ENCODE peak calls at places on chromosomes 16 and 17, in four cellular contexts. I is ovary, A is H7, J is transverse colon. P is an unnamed sample.

GRCh38 chr16:53094013-53094630 is 39.3 kb downstream of the CHD9 start:
- DNase-seq in I (peak), A (no peak), J (peak), P (peak)

GRCh38 chr16:81333356-81333755 is 18.6 kb downstream of the GAN start:
- DNase-seq in I (no peak), A (no peak), J (no peak), P (no peak)

GRCh38 chr17:82840431-82840831 is 609 bp upstream of the ZNF750 start:
- DNase-seq in I (no peak), A (peak), J (no peak), P (no peak)

GRCh38 chr17:40909755-40910154 is 24.7 kb upstream of the KRT20 start:
- DNase-seq in I (no peak), A (no peak), J (no peak), P (no peak)

GRCh38 chr17:17940451-17940911 is 31.7 kb downstream of the TOM1L2 start:
- DNase-seq in I (no peak), A (no peak), J (no peak), P (no peak)

GRCh38 chr17:32498362-32498761 is 11.6 kb downstream of the CDK5R1 start:
- DNase-seq in I (no peak), A (peak), J (no peak), P (no peak)

GRCh38 chr17:52032454-52032853 is 126.1 kb downstream of the CA10 start:
- DNase-seq in I (no peak), A (no peak), J (no peak), P (no peak)

GRCh38 chr17:17042851-17043667 is 802 bp downstream of the MPRIP start:
- DNase-seq in I (peak), A (peak), J (no peak), P (peak)

GRCh38 chr17:50585893-50586292 is 25.4 kb downstream of the CACNA1G start:
- DNase-seq in I (no peak), A (no peak), J (no peak), P (no peak)

GRCh38 chr16:56513972-56514371 is 5.9 kb downstream of the BBS2 start:
- DNase-seq in I (peak), A (peak), J (peak), P (peak)

GRCh38 chr16:19289805-19290490 is 4.4 kb downstream of the CLEC19A start:
- DNase-seq in I (no peak), A (peak), J (no peak), P (no peak)

GRCh38 chr17:34721326-34721725 is 141.9 kb downstream of the TMEM132E start:
- DNase-seq in I (no peak), A (no peak), J (no peak), P (no peak)

GRCh38 chr17:78238823-78239488 is 7.5 kb downstream of the TMEM235 start:
- DNase-seq in I (no peak), A (peak), J (no peak), P (no peak)

DNA sequence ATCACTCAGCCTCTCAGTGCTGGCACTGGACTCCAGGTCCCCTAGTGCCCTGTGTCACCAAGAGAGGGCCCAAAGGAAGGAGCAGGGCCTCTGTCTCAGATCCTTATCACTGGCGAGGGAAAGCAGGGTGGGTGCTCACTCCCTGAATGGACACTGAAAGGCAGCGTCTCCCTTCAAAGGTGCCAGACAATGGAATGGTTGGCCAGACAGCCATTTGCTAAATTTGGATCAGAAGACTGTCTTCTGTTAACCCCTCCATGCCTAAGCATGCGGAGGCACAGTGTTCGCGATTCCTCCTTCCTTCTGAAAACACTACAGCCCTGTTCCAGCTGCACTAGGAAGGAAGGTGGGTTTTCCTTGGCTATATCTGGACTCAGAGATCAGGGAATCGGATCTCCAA is 48.4 kb downstream of the SRCIN1 start:
- DNase-seq in I (no peak), A (no peak), J (no peak), P (no peak)
- H3K4me3 ChIP-seq in I (no peak), A (no peak), J (no peak), P (no peak)

GRCh38 chr17:56320443-56320842 is 167.2 kb downstream of the ANKFN1 start:
- DNase-seq in I (no peak), A (peak), J (no peak), P (no peak)
- H3K4me3 ChIP-seq in I (no peak), A (peak), J (no peak), P (no peak)

DNA sequence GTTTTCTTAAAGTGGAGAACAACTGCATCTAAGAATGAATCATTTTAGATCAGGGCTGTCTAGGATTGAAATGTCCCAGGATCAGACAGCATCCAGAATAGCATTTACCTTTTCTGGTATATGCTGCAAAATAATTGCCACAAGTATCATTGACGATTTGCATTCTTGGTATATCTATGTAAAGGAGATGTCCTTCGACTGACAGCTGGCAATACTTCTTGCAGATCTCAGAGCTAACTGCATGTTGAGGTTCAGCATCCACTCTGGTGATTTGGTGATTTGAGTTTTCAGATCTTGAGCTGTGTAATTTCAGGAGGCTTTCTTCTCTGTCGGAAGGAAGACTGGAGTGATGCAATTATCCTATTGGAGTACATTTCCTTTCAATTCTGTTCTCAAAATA is 78.1 kb upstream of the CPHXL start:
- DNase-seq in I (no peak), A (no peak), J (no peak), P (no peak)
- H3K4me3 ChIP-seq in I (no peak), A (no peak), J (no peak), P (no peak)

GRCh38 chr16:86569843-86570447 is 3.3 kb downstream of the FOXC2 start:
- DNase-seq in I (no peak), A (no peak), J (no peak), P (no peak)
- H3K4me3 ChIP-seq in I (no peak), A (no peak), J (no peak), P (peak)

GRCh38 chr17:67565068-67565467 is 152.7 kb upstream of the NOL11 start:
- DNase-seq in I (no peak), A (no peak), J (no peak), P (no peak)
- H3K4me3 ChIP-seq in I (no peak), A (no peak), J (no peak), P (no peak)